ENCODE peak calls at places on chromosomes 2 and 18, in four cellular contexts. M is GOT3, Z is EL, J is NCI-H748 treated with DMSO at 0.1 percent for 48 hours. U is an unnamed sample.

GRCh38 chr2:48851161-48851560 is 95.6 kb upstream of the LHCGR start:
- DNase-seq in M (no peak), Z (peak; percentile 7), J (no peak), U (peak; percentile 15)

GRCh38 chr18:3671181-3671580 is 221.2 kb downstream of the TGIF1 start:
- DNase-seq in M (no peak), Z (no peak), J (no peak), U (no peak)

GRCh38 chr2:99613992-99614391 is 124.2 kb upstream of the REV1 start:
- DNase-seq in M (no peak), Z (no peak), J (no peak), U (no peak)

GRCh38 chr2:230777681-230778080 is 65.0 kb downstream of the CAB39 start:
- DNase-seq in M (no peak), Z (peak; percentile 60), J (no peak), U (no peak)

GRCh38 chr2:72794572-72794971 is 31.3 kb downstream of the EXOC6B start:
- DNase-seq in M (no peak), Z (peak; percentile 31), J (no peak), U (no peak)

GRCh38 chr2:201648-202433 is 62.0 kb downstream of the SH3YL1 start:
- DNase-seq in M (no peak), Z (no peak), J (no peak), U (no peak)

GRCh38 chr2:172234716-172235661 is 132.3 kb upstream of the DLX2 start:
- DNase-seq in M (no peak), Z (peak; percentile 23), J (peak; percentile 99), U (peak; percentile 44)

GRCh38 chr2:4047961-4048891 is 344.9 kb downstream of the DCDC2C start:
- DNase-seq in M (no peak), Z (no peak), J (no peak), U (no peak)

GRCh38 chr2:206488623-206489022 is 45.3 kb downstream of the ADAM23 start:
- DNase-seq in M (no peak), Z (no peak), J (no peak), U (no peak)

GRCh38 chr18:75586576-75586975 is 159.1 kb upstream of the SMIM21 start:
- DNase-seq in M (no peak), Z (no peak), J (no peak), U (no peak)

GRCh38 chr2:96839875-96840850 is 3.7 kb downstream of the ANKRD23 start:
- DNase-seq in M (no peak), Z (no peak), J (no peak), U (no peak)

GRCh38 chr18:76262956-76263955 is 231.8 kb downstream of the ZNF516 start:
- DNase-seq in M (no peak), Z (no peak), J (no peak), U (no peak)

GRCh38 chr2:66925128-66925527 is 472.0 kb upstream of the ETAA1 start:
- DNase-seq in M (no peak), Z (peak; percentile 73), J (no peak), U (peak; percentile 40)

GRCh38 chr18:48947583-48947982 is 3.2 kb downstream of the SMAD7 start:
- DNase-seq in M (no peak), Z (peak; percentile 45), J (no peak), U (peak; percentile 43)

GRCh38 chr2:237060518-237061312 is 25.0 kb upstream of the COPS8 start:
- DNase-seq in M (no peak), Z (peak; percentile 67), J (peak; percentile 47), U (peak; percentile 61)

GRCh38 chr18:8478166-8478967 is 130.9 kb upstream of the RAB12 start:
- DNase-seq in M (no peak), Z (peak; percentile 54), J (peak; percentile 26), U (peak; percentile 18)

GRCh38 chr2:223916181-223916900 is 28.8 kb downstream of the WDFY1 start:
- DNase-seq in M (no peak), Z (no peak), J (no peak), U (no peak)

GRCh38 chr2:64613276-64613675 is 40.4 kb downstream of the SERTAD2 start:
- DNase-seq in M (no peak), Z (no peak), J (no peak), U (no peak)

GRCh38 chr2:172083725-172084483 is 1.4 kb upstream of the DLX1 start:
- DNase-seq in M (no peak), Z (no peak), J (no peak), U (no peak)